ENCODE peak calls at places on chromosomes 1 and 21, in five cellular contexts. H, C, T, N and V are unnamed samples.

GRCh38 chr1:170680428-170680827 is 16.5 kb downstream of the PRRX1 start:
- DNase-seq in H (peak; percentile 96), C (no peak), T (peak; percentile 97), N (no peak), V (no peak)

GRCh38 chr1:59446257-59446901 is 149.5 kb downstream of the FGGY start:
- DNase-seq in H (peak; percentile 91), C (no peak), T (peak; percentile 86), N (no peak), V (peak; percentile 68)

GRCh38 chr1:160704250-160704649 is 7.4 kb downstream of the CD48 start:
- DNase-seq in H (no peak), C (no peak), T (no peak), N (no peak), V (no peak)

GRCh38 chr1:224626042-224626441 is 9.9 kb downstream of the CNIH3 start:
- DNase-seq in H (peak; percentile 84), C (no peak), T (peak; percentile 91), N (no peak), V (peak; percentile 64)

GRCh38 chr21:37006521-37007291 is at the start of gene RIPPLY3:
- DNase-seq in H (peak; percentile 8), C (no peak), T (no peak), N (no peak), V (no peak)

GRCh38 chr1:207670997-207671396 is 26.1 kb downstream of the CR1L start:
- DNase-seq in H (no peak), C (no peak), T (no peak), N (no peak), V (peak; percentile 6)

GRCh38 chr1:226798427-226799411 is 59.6 kb upstream of the ITPKB start:
- DNase-seq in H (no peak), C (no peak), T (no peak), N (peak; percentile 42), V (no peak)

GRCh38 chr1:41446851-41447610 is 37.5 kb downstream of the EDN2 start:
- DNase-seq in H (no peak), C (no peak), T (no peak), N (no peak), V (no peak)

GRCh38 chr1:226643701-226644540 is 95.2 kb downstream of the ITPKB start:
- DNase-seq in H (no peak), C (no peak), T (no peak), N (peak; percentile 72), V (no peak)

GRCh38 chr1:16249838-16250241 is 12.9 kb upstream of the CPLANE2 start:
- DNase-seq in H (peak; percentile 95), C (peak; percentile 55), T (peak; percentile 76), N (no peak), V (peak; percentile 64)

GRCh38 chr1:45792744-45793143 is 10.7 kb upstream of the MAST2 start:
- DNase-seq in H (no peak), C (no peak), T (no peak), N (no peak), V (no peak)

GRCh38 chr1:26351591-26352337 is 2.2 kb downstream of the CRYBG2 start:
- DNase-seq in H (peak; percentile 47), C (no peak), T (peak; percentile 65), N (no peak), V (no peak)

GRCh38 chr1:22143065-22143514 is at the start of gene WNT4:
- DNase-seq in H (peak; percentile 16), C (peak; percentile 81), T (no peak), N (peak; percentile 6), V (no peak)

GRCh38 chr1:233327938-233328660 is 575 bp downstream of the MAP3K21 start:
- DNase-seq in H (no peak), C (peak; percentile 78), T (no peak), N (peak; percentile 35), V (no peak)

GRCh38 chr1:84307398-84307797 is 5.9 kb downstream of the SAMD13 start:
- DNase-seq in H (no peak), C (no peak), T (no peak), N (no peak), V (no peak)

GRCh38 chr1:150925080-150925479 is 1.1 kb upstream of the SETDB1 start:
- DNase-seq in H (no peak), C (no peak), T (no peak), N (no peak), V (no peak)

GRCh38 chr1:119139857-119140176 is 636 bp downstream of the WARS2 start:
- DNase-seq in H (no peak), C (no peak), T (no peak), N (no peak), V (no peak)

GRCh38 chr1:241950390-241950789 is 7.2 kb upstream of the BECN2 start:
- DNase-seq in H (peak; percentile 91), C (no peak), T (peak; percentile 45), N (no peak), V (peak; percentile 69)

GRCh38 chr1:24926596-24927249 is 3.4 kb downstream of the RUNX3 start:
- DNase-seq in H (peak; percentile 40), C (no peak), T (no peak), N (no peak), V (no peak)

GRCh38 chr21:36915014-36915700 is 51.3 kb downstream of the HLCS start:
- DNase-seq in H (no peak), C (no peak), T (no peak), N (no peak), V (no peak)

GRCh38 chr1:116448785-116449385 is 75.8 kb downstream of the ATP1A1 start:
- DNase-seq in H (no peak), C (no peak), T (peak; percentile 9), N (no peak), V (no peak)

GRCh38 chr1:155006601-155007101 is 4.0 kb downstream of the ZBTB7B start:
- DNase-seq in H (no peak), C (no peak), T (no peak), N (peak; percentile 71), V (no peak)

GRCh38 chr1:30903343-30904034 is 5.1 kb downstream of the SDC3 start:
- DNase-seq in H (no peak), C (no peak), T (peak; percentile 43), N (no peak), V (no peak)

GRCh38 chr1:165580931-165581871 is 37.4 kb downstream of the LRRC52 start:
- DNase-seq in H (peak; percentile 69), C (no peak), T (peak; percentile 10), N (no peak), V (no peak)

GRCh38 chr1:199272107-199272506 is 633.3 kb downstream of the PTPRC start:
- DNase-seq in H (peak; percentile 93), C (no peak), T (peak; percentile 74), N (no peak), V (peak; percentile 61)

GRCh38 chr1:24526940-24527542 is 24.4 kb downstream of the RCAN3 start:
- DNase-seq in H (peak; percentile 11), C (no peak), T (peak; percentile 20), N (peak; percentile 57), V (no peak)

GRCh38 chr1:185495898-185496297 is 178.9 kb upstream of the IVNS1ABP start:
- DNase-seq in H (no peak), C (no peak), T (no peak), N (no peak), V (no peak)

GRCh38 chr1:111904478-111905218 is 84.8 kb downstream of the KCND3 start:
- DNase-seq in H (peak; percentile 8), C (no peak), T (peak; percentile 2), N (no peak), V (no peak)

GRCh38 chr1:200905411-200906052 is 10.8 kb downstream of the INAVA start:
- DNase-seq in H (no peak), C (no peak), T (no peak), N (no peak), V (no peak)

GRCh38 chr1:167109125-167109524 is 15.2 kb downstream of the STYXL2 start:
- DNase-seq in H (no peak), C (no peak), T (no peak), N (peak; percentile 20), V (no peak)

GRCh38 chr21:37551406-37552355 is 185.1 kb downstream of the DYRK1A start:
- DNase-seq in H (peak; percentile 38), C (no peak), T (no peak), N (no peak), V (no peak)

GRCh38 chr1:173301507-173301906 is 94.4 kb upstream of the TNFSF4 start:
- DNase-seq in H (no peak), C (no peak), T (no peak), N (no peak), V (no peak)

GRCh38 chr1:172628416-172628815 is 30.5 kb upstream of the FASLG start:
- DNase-seq in H (peak; percentile 49), C (no peak), T (peak; percentile 79), N (no peak), V (no peak)

GRCh38 chr1:29264773-29265389 is 28.6 kb downstream of the PTPRU start:
- DNase-seq in H (peak; percentile 61), C (no peak), T (peak; percentile 84), N (no peak), V (no peak)

GRCh38 chr1:215635827-215636226 is 68.7 kb downstream of the KCTD3 start:
- DNase-seq in H (no peak), C (no peak), T (no peak), N (no peak), V (no peak)